ENCODE peak calls at places on chromosomes 2 and 18, in nine cellular contexts. One of them, this sample, is unnamed.

GRCh38 chr2:221780281-221780688 is 208.2 kb upstream of the EPHA4 start:
- DNase-seq in stimulated activated CD8-positive, alpha-beta memory T cell treated with anti-CD3 and anti-CD28 coated beads, Interleukin-4, amount 100 ng/mL, for 4 hours: no peak
- DNase-seq in amniotic stem cell: no peak
- DNase-seq in cardiac fibroblast: peak
- DNase-seq in amygdala: no peak
- DNase-seq in lung microvascular endothelial cell: peak
- DNase-seq in H7: no peak
- DNase-seq in OCI-M1: no peak
- DNase-seq in stimulated activated effector memory CD8-positive, alpha-beta T cell treated with anti-CD3 and anti-CD28 coated beads, Interleukin-12 subunit alpha, Interleukin-12 subunit beta, amount 100 ng/mL, for 72 hours: no peak
- DNase-seq in this sample: no peak

GRCh38 chr2:230124792-230125452 is 56.2 kb upstream of the SLC16A14 start:
- DNase-seq in stimulated activated CD8-positive, alpha-beta memory T cell treated with anti-CD3 and anti-CD28 coated beads, Interleukin-4, amount 100 ng/mL, for 4 hours: no peak
- DNase-seq in amniotic stem cell: no peak
- DNase-seq in cardiac fibroblast: no peak
- DNase-seq in amygdala: no peak
- DNase-seq in lung microvascular endothelial cell: no peak
- DNase-seq in H7: no peak
- DNase-seq in OCI-M1: peak
- DNase-seq in stimulated activated effector memory CD8-positive, alpha-beta T cell treated with anti-CD3 and anti-CD28 coated beads, Interleukin-12 subunit alpha, Interleukin-12 subunit beta, amount 100 ng/mL, for 72 hours: no peak
- DNase-seq in this sample: no peak

GRCh38 chr2:705971-706511 is 28.8 kb upstream of the TMEM18 start:
- DNase-seq in stimulated activated CD8-positive, alpha-beta memory T cell treated with anti-CD3 and anti-CD28 coated beads, Interleukin-4, amount 100 ng/mL, for 4 hours: no peak
- DNase-seq in amniotic stem cell: no peak
- DNase-seq in cardiac fibroblast: no peak
- DNase-seq in amygdala: no peak
- DNase-seq in lung microvascular endothelial cell: no peak
- DNase-seq in H7: no peak
- DNase-seq in OCI-M1: no peak
- DNase-seq in stimulated activated effector memory CD8-positive, alpha-beta T cell treated with anti-CD3 and anti-CD28 coated beads, Interleukin-12 subunit alpha, Interleukin-12 subunit beta, amount 100 ng/mL, for 72 hours: no peak
- DNase-seq in this sample: no peak

GRCh38 chr18:76686737-76687231 is 135.6 kb upstream of the ZNF236 start:
- DNase-seq in stimulated activated CD8-positive, alpha-beta memory T cell treated with anti-CD3 and anti-CD28 coated beads, Interleukin-4, amount 100 ng/mL, for 4 hours: no peak
- DNase-seq in amniotic stem cell: peak
- DNase-seq in cardiac fibroblast: peak
- DNase-seq in amygdala: no peak
- DNase-seq in lung microvascular endothelial cell: peak
- DNase-seq in H7: peak
- DNase-seq in OCI-M1: peak
- DNase-seq in stimulated activated effector memory CD8-positive, alpha-beta T cell treated with anti-CD3 and anti-CD28 coated beads, Interleukin-12 subunit alpha, Interleukin-12 subunit beta, amount 100 ng/mL, for 72 hours: no peak
- DNase-seq in this sample: no peak

GRCh38 chr18:8424481-8424880 is 184.8 kb upstream of the RAB12 start:
- DNase-seq in stimulated activated CD8-positive, alpha-beta memory T cell treated with anti-CD3 and anti-CD28 coated beads, Interleukin-4, amount 100 ng/mL, for 4 hours: no peak
- DNase-seq in amniotic stem cell: no peak
- DNase-seq in cardiac fibroblast: no peak
- DNase-seq in amygdala: no peak
- DNase-seq in lung microvascular endothelial cell: no peak
- DNase-seq in H7: peak
- DNase-seq in OCI-M1: no peak
- DNase-seq in stimulated activated effector memory CD8-positive, alpha-beta T cell treated with anti-CD3 and anti-CD28 coated beads, Interleukin-12 subunit alpha, Interleukin-12 subunit beta, amount 100 ng/mL, for 72 hours: no peak
- DNase-seq in this sample: no peak

GRCh38 chr18:51196116-51196810 is 1.2 kb downstream of the MEX3C start:
- DNase-seq in stimulated activated CD8-positive, alpha-beta memory T cell treated with anti-CD3 and anti-CD28 coated beads, Interleukin-4, amount 100 ng/mL, for 4 hours: no peak
- DNase-seq in amniotic stem cell: no peak
- DNase-seq in cardiac fibroblast: peak
- DNase-seq in amygdala: peak
- DNase-seq in lung microvascular endothelial cell: peak
- DNase-seq in H7: no peak
- DNase-seq in OCI-M1: peak
- DNase-seq in stimulated activated effector memory CD8-positive, alpha-beta T cell treated with anti-CD3 and anti-CD28 coated beads, Interleukin-12 subunit alpha, Interleukin-12 subunit beta, amount 100 ng/mL, for 72 hours: peak
- DNase-seq in this sample: peak

GRCh38 chr18:55912919-55913318 is 324.9 kb upstream of the TCF4 start:
- DNase-seq in stimulated activated CD8-positive, alpha-beta memory T cell treated with anti-CD3 and anti-CD28 coated beads, Interleukin-4, amount 100 ng/mL, for 4 hours: no peak
- DNase-seq in amniotic stem cell: no peak
- DNase-seq in cardiac fibroblast: no peak
- DNase-seq in amygdala: no peak
- DNase-seq in lung microvascular endothelial cell: no peak
- DNase-seq in H7: no peak
- DNase-seq in OCI-M1: peak
- DNase-seq in stimulated activated effector memory CD8-positive, alpha-beta T cell treated with anti-CD3 and anti-CD28 coated beads, Interleukin-12 subunit alpha, Interleukin-12 subunit beta, amount 100 ng/mL, for 72 hours: no peak
- DNase-seq in this sample: no peak

GRCh38 chr18:40670991-40671390 is 1284.0 kb upstream of the PIK3C3 start:
- DNase-seq in stimulated activated CD8-positive, alpha-beta memory T cell treated with anti-CD3 and anti-CD28 coated beads, Interleukin-4, amount 100 ng/mL, for 4 hours: no peak
- DNase-seq in amniotic stem cell: no peak
- DNase-seq in cardiac fibroblast: no peak
- DNase-seq in amygdala: no peak
- DNase-seq in lung microvascular endothelial cell: no peak
- DNase-seq in H7: no peak
- DNase-seq in OCI-M1: no peak
- DNase-seq in stimulated activated effector memory CD8-positive, alpha-beta T cell treated with anti-CD3 and anti-CD28 coated beads, Interleukin-12 subunit alpha, Interleukin-12 subunit beta, amount 100 ng/mL, for 72 hours: no peak
- DNase-seq in this sample: no peak

GRCh38 chr2:133591164-133591563 is 22.9 kb upstream of the NCKAP5 start:
- DNase-seq in stimulated activated CD8-positive, alpha-beta memory T cell treated with anti-CD3 and anti-CD28 coated beads, Interleukin-4, amount 100 ng/mL, for 4 hours: no peak
- DNase-seq in amniotic stem cell: no peak
- DNase-seq in cardiac fibroblast: peak
- DNase-seq in amygdala: peak
- DNase-seq in lung microvascular endothelial cell: peak
- DNase-seq in H7: peak
- DNase-seq in OCI-M1: no peak
- DNase-seq in stimulated activated effector memory CD8-positive, alpha-beta T cell treated with anti-CD3 and anti-CD28 coated beads, Interleukin-12 subunit alpha, Interleukin-12 subunit beta, amount 100 ng/mL, for 72 hours: no peak
- DNase-seq in this sample: no peak

GRCh38 chr2:85089464-85090072 is 43.6 kb upstream of the TCF7L1 start:
- DNase-seq in stimulated activated CD8-positive, alpha-beta memory T cell treated with anti-CD3 and anti-CD28 coated beads, Interleukin-4, amount 100 ng/mL, for 4 hours: no peak
- DNase-seq in amniotic stem cell: no peak
- DNase-seq in cardiac fibroblast: no peak
- DNase-seq in amygdala: no peak
- DNase-seq in lung microvascular endothelial cell: no peak
- DNase-seq in H7: peak
- DNase-seq in OCI-M1: no peak
- DNase-seq in stimulated activated effector memory CD8-positive, alpha-beta T cell treated with anti-CD3 and anti-CD28 coated beads, Interleukin-12 subunit alpha, Interleukin-12 subunit beta, amount 100 ng/mL, for 72 hours: no peak
- DNase-seq in this sample: no peak

GRCh38 chr2:45224321-45224995 is 215.2 kb upstream of the SIX2 start:
- DNase-seq in stimulated activated CD8-positive, alpha-beta memory T cell treated with anti-CD3 and anti-CD28 coated beads, Interleukin-4, amount 100 ng/mL, for 4 hours: no peak
- DNase-seq in amniotic stem cell: no peak
- DNase-seq in cardiac fibroblast: no peak
- DNase-seq in amygdala: no peak
- DNase-seq in lung microvascular endothelial cell: no peak
- DNase-seq in H7: no peak
- DNase-seq in OCI-M1: no peak
- DNase-seq in stimulated activated effector memory CD8-positive, alpha-beta T cell treated with anti-CD3 and anti-CD28 coated beads, Interleukin-12 subunit alpha, Interleukin-12 subunit beta, amount 100 ng/mL, for 72 hours: no peak
- DNase-seq in this sample: no peak

GRCh38 chr2:1674766-1675397 is 69.4 kb downstream of the PXDN start:
- DNase-seq in stimulated activated CD8-positive, alpha-beta memory T cell treated with anti-CD3 and anti-CD28 coated beads, Interleukin-4, amount 100 ng/mL, for 4 hours: no peak
- DNase-seq in amniotic stem cell: no peak
- DNase-seq in cardiac fibroblast: no peak
- DNase-seq in amygdala: no peak
- DNase-seq in lung microvascular endothelial cell: no peak
- DNase-seq in H7: no peak
- DNase-seq in OCI-M1: no peak
- DNase-seq in stimulated activated effector memory CD8-positive, alpha-beta T cell treated with anti-CD3 and anti-CD28 coated beads, Interleukin-12 subunit alpha, Interleukin-12 subunit beta, amount 100 ng/mL, for 72 hours: no peak
- DNase-seq in this sample: no peak

GRCh38 chr2:69241664-69242063 is 145.4 kb downstream of the GFPT1 start:
- DNase-seq in stimulated activated CD8-positive, alpha-beta memory T cell treated with anti-CD3 and anti-CD28 coated beads, Interleukin-4, amount 100 ng/mL, for 4 hours: no peak
- DNase-seq in amniotic stem cell: no peak
- DNase-seq in cardiac fibroblast: no peak
- DNase-seq in amygdala: no peak
- DNase-seq in lung microvascular endothelial cell: no peak
- DNase-seq in H7: no peak
- DNase-seq in OCI-M1: no peak
- DNase-seq in stimulated activated effector memory CD8-positive, alpha-beta T cell treated with anti-CD3 and anti-CD28 coated beads, Interleukin-12 subunit alpha, Interleukin-12 subunit beta, amount 100 ng/mL, for 72 hours: no peak
- DNase-seq in this sample: no peak

GRCh38 chr18:48828713-48829442 is 121.9 kb downstream of the SMAD7 start:
- DNase-seq in stimulated activated CD8-positive, alpha-beta memory T cell treated with anti-CD3 and anti-CD28 coated beads, Interleukin-4, amount 100 ng/mL, for 4 hours: no peak
- DNase-seq in amniotic stem cell: no peak
- DNase-seq in cardiac fibroblast: no peak
- DNase-seq in amygdala: no peak
- DNase-seq in lung microvascular endothelial cell: no peak
- DNase-seq in H7: peak
- DNase-seq in OCI-M1: peak
- DNase-seq in stimulated activated effector memory CD8-positive, alpha-beta T cell treated with anti-CD3 and anti-CD28 coated beads, Interleukin-12 subunit alpha, Interleukin-12 subunit beta, amount 100 ng/mL, for 72 hours: no peak
- DNase-seq in this sample: no peak

GRCh38 chr2:127906206-127906926 is 20.6 kb upstream of the AMMECR1L start:
- DNase-seq in stimulated activated CD8-positive, alpha-beta memory T cell treated with anti-CD3 and anti-CD28 coated beads, Interleukin-4, amount 100 ng/mL, for 4 hours: no peak
- DNase-seq in amniotic stem cell: no peak
- DNase-seq in cardiac fibroblast: no peak
- DNase-seq in amygdala: no peak
- DNase-seq in lung microvascular endothelial cell: no peak
- DNase-seq in H7: peak
- DNase-seq in OCI-M1: no peak
- DNase-seq in stimulated activated effector memory CD8-positive, alpha-beta T cell treated with anti-CD3 and anti-CD28 coated beads, Interleukin-12 subunit alpha, Interleukin-12 subunit beta, amount 100 ng/mL, for 72 hours: no peak
- DNase-seq in this sample: no peak

GRCh38 chr2:18362696-18363095 is 197.8 kb downstream of the RDH14 start:
- DNase-seq in stimulated activated CD8-positive, alpha-beta memory T cell treated with anti-CD3 and anti-CD28 coated beads, Interleukin-4, amount 100 ng/mL, for 4 hours: no peak
- DNase-seq in amniotic stem cell: no peak
- DNase-seq in cardiac fibroblast: peak
- DNase-seq in amygdala: no peak
- DNase-seq in lung microvascular endothelial cell: peak
- DNase-seq in H7: no peak
- DNase-seq in OCI-M1: no peak
- DNase-seq in stimulated activated effector memory CD8-positive, alpha-beta T cell treated with anti-CD3 and anti-CD28 coated beads, Interleukin-12 subunit alpha, Interleukin-12 subunit beta, amount 100 ng/mL, for 72 hours: no peak
- DNase-seq in this sample: no peak

GRCh38 chr2:67234443-67234842 is 162.7 kb upstream of the ETAA1 start:
- DNase-seq in stimulated activated CD8-positive, alpha-beta memory T cell treated with anti-CD3 and anti-CD28 coated beads, Interleukin-4, amount 100 ng/mL, for 4 hours: no peak
- DNase-seq in amniotic stem cell: no peak
- DNase-seq in cardiac fibroblast: peak
- DNase-seq in amygdala: no peak
- DNase-seq in lung microvascular endothelial cell: peak
- DNase-seq in H7: peak
- DNase-seq in OCI-M1: peak
- DNase-seq in stimulated activated effector memory CD8-positive, alpha-beta T cell treated with anti-CD3 and anti-CD28 coated beads, Interleukin-12 subunit alpha, Interleukin-12 subunit beta, amount 100 ng/mL, for 72 hours: no peak
- DNase-seq in this sample: no peak

GRCh38 chr18:33113421-33113820 is 327.1 kb downstream of the CCDC178 start:
- DNase-seq in stimulated activated CD8-positive, alpha-beta memory T cell treated with anti-CD3 and anti-CD28 coated beads, Interleukin-4, amount 100 ng/mL, for 4 hours: no peak
- DNase-seq in amniotic stem cell: no peak
- DNase-seq in cardiac fibroblast: no peak
- DNase-seq in amygdala: no peak
- DNase-seq in lung microvascular endothelial cell: no peak
- DNase-seq in H7: no peak
- DNase-seq in OCI-M1: no peak
- DNase-seq in stimulated activated effector memory CD8-positive, alpha-beta T cell treated with anti-CD3 and anti-CD28 coated beads, Interleukin-12 subunit alpha, Interleukin-12 subunit beta, amount 100 ng/mL, for 72 hours: no peak
- DNase-seq in this sample: no peak

GRCh38 chr18:61948842-61949438 is 56.1 kb upstream of the RNF152 start:
- DNase-seq in stimulated activated CD8-positive, alpha-beta memory T cell treated with anti-CD3 and anti-CD28 coated beads, Interleukin-4, amount 100 ng/mL, for 4 hours: no peak
- DNase-seq in amniotic stem cell: no peak
- DNase-seq in cardiac fibroblast: no peak
- DNase-seq in amygdala: no peak
- DNase-seq in lung microvascular endothelial cell: no peak
- DNase-seq in H7: no peak
- DNase-seq in OCI-M1: no peak
- DNase-seq in stimulated activated effector memory CD8-positive, alpha-beta T cell treated with anti-CD3 and anti-CD28 coated beads, Interleukin-12 subunit alpha, Interleukin-12 subunit beta, amount 100 ng/mL, for 72 hours: no peak
- DNase-seq in this sample: no peak

GRCh38 chr18:13804305-13804704 is 19.6 kb upstream of the MC5R start:
- DNase-seq in stimulated activated CD8-positive, alpha-beta memory T cell treated with anti-CD3 and anti-CD28 coated beads, Interleukin-4, amount 100 ng/mL, for 4 hours: no peak
- DNase-seq in amniotic stem cell: no peak
- DNase-seq in cardiac fibroblast: no peak
- DNase-seq in amygdala: no peak
- DNase-seq in lung microvascular endothelial cell: no peak
- DNase-seq in H7: no peak
- DNase-seq in OCI-M1: no peak
- DNase-seq in stimulated activated effector memory CD8-positive, alpha-beta T cell treated with anti-CD3 and anti-CD28 coated beads, Interleukin-12 subunit alpha, Interleukin-12 subunit beta, amount 100 ng/mL, for 72 hours: no peak
- DNase-seq in this sample: no peak

GRCh38 chr2:148173168-148173567 is 152.3 kb downstream of the MBD5 start:
- DNase-seq in stimulated activated CD8-positive, alpha-beta memory T cell treated with anti-CD3 and anti-CD28 coated beads, Interleukin-4, amount 100 ng/mL, for 4 hours: no peak
- DNase-seq in amniotic stem cell: no peak
- DNase-seq in cardiac fibroblast: no peak
- DNase-seq in amygdala: no peak
- DNase-seq in lung microvascular endothelial cell: no peak
- DNase-seq in H7: no peak
- DNase-seq in OCI-M1: no peak
- DNase-seq in stimulated activated effector memory CD8-positive, alpha-beta T cell treated with anti-CD3 and anti-CD28 coated beads, Interleukin-12 subunit alpha, Interleukin-12 subunit beta, amount 100 ng/mL, for 72 hours: no peak
- DNase-seq in this sample: no peak

GRCh38 chr2:42266236-42266635 is 94.8 kb downstream of the COX7A2L start:
- DNase-seq in stimulated activated CD8-positive, alpha-beta memory T cell treated with anti-CD3 and anti-CD28 coated beads, Interleukin-4, amount 100 ng/mL, for 4 hours: no peak
- DNase-seq in amniotic stem cell: no peak
- DNase-seq in cardiac fibroblast: no peak
- DNase-seq in amygdala: no peak
- DNase-seq in lung microvascular endothelial cell: no peak
- DNase-seq in H7: no peak
- DNase-seq in OCI-M1: no peak
- DNase-seq in stimulated activated effector memory CD8-positive, alpha-beta T cell treated with anti-CD3 and anti-CD28 coated beads, Interleukin-12 subunit alpha, Interleukin-12 subunit beta, amount 100 ng/mL, for 72 hours: no peak
- DNase-seq in this sample: no peak

GRCh38 chr2:223007531-223007930 is 44.5 kb upstream of the KCNE4 start:
- DNase-seq in stimulated activated CD8-positive, alpha-beta memory T cell treated with anti-CD3 and anti-CD28 coated beads, Interleukin-4, amount 100 ng/mL, for 4 hours: no peak
- DNase-seq in amniotic stem cell: no peak
- DNase-seq in cardiac fibroblast: peak
- DNase-seq in amygdala: no peak
- DNase-seq in lung microvascular endothelial cell: peak
- DNase-seq in H7: no peak
- DNase-seq in OCI-M1: no peak
- DNase-seq in stimulated activated effector memory CD8-positive, alpha-beta T cell treated with anti-CD3 and anti-CD28 coated beads, Interleukin-12 subunit alpha, Interleukin-12 subunit beta, amount 100 ng/mL, for 72 hours: no peak
- DNase-seq in this sample: no peak

GRCh38 chr2:119387381-119388129 is 20.8 kb downstream of the DBI start:
- DNase-seq in stimulated activated CD8-positive, alpha-beta memory T cell treated with anti-CD3 and anti-CD28 coated beads, Interleukin-4, amount 100 ng/mL, for 4 hours: no peak
- DNase-seq in amniotic stem cell: no peak
- DNase-seq in cardiac fibroblast: peak
- DNase-seq in amygdala: peak
- DNase-seq in lung microvascular endothelial cell: peak
- DNase-seq in H7: no peak
- DNase-seq in OCI-M1: peak
- DNase-seq in stimulated activated effector memory CD8-positive, alpha-beta T cell treated with anti-CD3 and anti-CD28 coated beads, Interleukin-12 subunit alpha, Interleukin-12 subunit beta, amount 100 ng/mL, for 72 hours: no peak
- DNase-seq in this sample: no peak

GRCh38 chr2:120833127-120833675 is 97.5 kb downstream of the GLI2 start:
- DNase-seq in stimulated activated CD8-positive, alpha-beta memory T cell treated with anti-CD3 and anti-CD28 coated beads, Interleukin-4, amount 100 ng/mL, for 4 hours: no peak
- DNase-seq in amniotic stem cell: no peak
- DNase-seq in cardiac fibroblast: no peak
- DNase-seq in amygdala: no peak
- DNase-seq in lung microvascular endothelial cell: no peak
- DNase-seq in H7: no peak
- DNase-seq in OCI-M1: no peak
- DNase-seq in stimulated activated effector memory CD8-positive, alpha-beta T cell treated with anti-CD3 and anti-CD28 coated beads, Interleukin-12 subunit alpha, Interleukin-12 subunit beta, amount 100 ng/mL, for 72 hours: no peak
- DNase-seq in this sample: no peak

GRCh38 chr18:35753306-35753910 is 171.9 kb downstream of the GALNT1 start:
- DNase-seq in stimulated activated CD8-positive, alpha-beta memory T cell treated with anti-CD3 and anti-CD28 coated beads, Interleukin-4, amount 100 ng/mL, for 4 hours: no peak
- DNase-seq in amniotic stem cell: no peak
- DNase-seq in cardiac fibroblast: no peak
- DNase-seq in amygdala: no peak
- DNase-seq in lung microvascular endothelial cell: no peak
- DNase-seq in H7: no peak
- DNase-seq in OCI-M1: no peak
- DNase-seq in stimulated activated effector memory CD8-positive, alpha-beta T cell treated with anti-CD3 and anti-CD28 coated beads, Interleukin-12 subunit alpha, Interleukin-12 subunit beta, amount 100 ng/mL, for 72 hours: no peak
- DNase-seq in this sample: no peak

GRCh38 chr2:165681841-165682240 is 112.2 kb downstream of the GALNT3 start:
- DNase-seq in stimulated activated CD8-positive, alpha-beta memory T cell treated with anti-CD3 and anti-CD28 coated beads, Interleukin-4, amount 100 ng/mL, for 4 hours: no peak
- DNase-seq in amniotic stem cell: no peak
- DNase-seq in cardiac fibroblast: no peak
- DNase-seq in amygdala: peak
- DNase-seq in lung microvascular endothelial cell: no peak
- DNase-seq in H7: no peak
- DNase-seq in OCI-M1: no peak
- DNase-seq in stimulated activated effector memory CD8-positive, alpha-beta T cell treated with anti-CD3 and anti-CD28 coated beads, Interleukin-12 subunit alpha, Interleukin-12 subunit beta, amount 100 ng/mL, for 72 hours: no peak
- DNase-seq in this sample: no peak

GRCh38 chr2:29443627-29444026 is 328.4 kb downstream of the CLIP4 start:
- DNase-seq in stimulated activated CD8-positive, alpha-beta memory T cell treated with anti-CD3 and anti-CD28 coated beads, Interleukin-4, amount 100 ng/mL, for 4 hours: no peak
- DNase-seq in amniotic stem cell: no peak
- DNase-seq in cardiac fibroblast: no peak
- DNase-seq in amygdala: no peak
- DNase-seq in lung microvascular endothelial cell: peak
- DNase-seq in H7: no peak
- DNase-seq in OCI-M1: no peak
- DNase-seq in stimulated activated effector memory CD8-positive, alpha-beta T cell treated with anti-CD3 and anti-CD28 coated beads, Interleukin-12 subunit alpha, Interleukin-12 subunit beta, amount 100 ng/mL, for 72 hours: no peak
- DNase-seq in this sample: no peak

This sample was measured in GM12892.